ENCODE peak calls at places on chromosomes 1 and 21, in seven cellular contexts. One of them, this sample, is unnamed. For H3K9me3, the result is how much of the 10 kb centered on the place peaks cover.

GRCh38 chr1:235552146-235552716 is 48.0 kb upstream of the B3GALNT2 start:
- DNase-seq in heart left ventricle: peak
- DNase-seq in suprapubic skin: no peak
- DNase-seq in cardiac muscle cell: no peak
- DNase-seq in pancreas: no peak
- DNase-seq in hepatocyte: no peak
- DNase-seq in heart right ventricle: peak
- DNase-seq in this sample: no peak

GRCh38 chr1:24266398-24266941 is 52.7 kb upstream of the GRHL3 start:
- DNase-seq in heart left ventricle: no peak
- DNase-seq in suprapubic skin: no peak
- DNase-seq in cardiac muscle cell: no peak
- DNase-seq in pancreas: no peak
- DNase-seq in hepatocyte: peak
- DNase-seq in heart right ventricle: no peak
- DNase-seq in this sample: no peak

GRCh38 chr21:27571706-27572105 is 604.8 kb upstream of the ADAMTS5 start:
- DNase-seq in heart left ventricle: no peak
- DNase-seq in suprapubic skin: no peak
- DNase-seq in cardiac muscle cell: no peak
- DNase-seq in pancreas: no peak
- DNase-seq in hepatocyte: no peak
- DNase-seq in heart right ventricle: no peak
- DNase-seq in this sample: no peak

GRCh38 chr1:21117159-21117953 is 59.3 kb downstream of the EIF4G3 start:
- DNase-seq in heart left ventricle: no peak
- DNase-seq in suprapubic skin: no peak
- DNase-seq in cardiac muscle cell: no peak
- DNase-seq in pancreas: no peak
- DNase-seq in hepatocyte: no peak
- DNase-seq in heart right ventricle: no peak
- DNase-seq in this sample: no peak

GRCh38 chr1:116290085-116290670 is 82.9 kb upstream of the ATP1A1 start:
- DNase-seq in heart left ventricle: no peak
- DNase-seq in suprapubic skin: no peak
- DNase-seq in cardiac muscle cell: no peak
- DNase-seq in pancreas: no peak
- DNase-seq in hepatocyte: no peak
- DNase-seq in heart right ventricle: no peak
- DNase-seq in this sample: no peak

GRCh38 chr1:232033285-232033684 is 406.7 kb downstream of the DISC1 start:
- DNase-seq in heart left ventricle: no peak
- DNase-seq in suprapubic skin: no peak
- DNase-seq in cardiac muscle cell: no peak
- DNase-seq in pancreas: no peak
- DNase-seq in hepatocyte: no peak
- DNase-seq in heart right ventricle: no peak
- DNase-seq in this sample: no peak

GRCh38 chr1:246066553-246066952 is 440.5 kb downstream of the SMYD3 start:
- DNase-seq in heart left ventricle: no peak
- DNase-seq in suprapubic skin: no peak
- DNase-seq in cardiac muscle cell: no peak
- DNase-seq in pancreas: no peak
- DNase-seq in hepatocyte: no peak
- DNase-seq in heart right ventricle: no peak
- DNase-seq in this sample: no peak

GRCh38 chr1:115530407-115530806 is 111.4 kb upstream of the VANGL1 start:
- DNase-seq in heart left ventricle: no peak
- DNase-seq in suprapubic skin: no peak
- DNase-seq in cardiac muscle cell: no peak
- DNase-seq in pancreas: no peak
- DNase-seq in hepatocyte: no peak
- DNase-seq in heart right ventricle: no peak
- DNase-seq in this sample: no peak

GRCh38 chr1:172990598-172991215 is 60.0 kb downstream of the TNFSF18 start:
- DNase-seq in heart left ventricle: no peak
- DNase-seq in suprapubic skin: no peak
- DNase-seq in cardiac muscle cell: no peak
- DNase-seq in pancreas: no peak
- DNase-seq in hepatocyte: no peak
- DNase-seq in heart right ventricle: no peak
- DNase-seq in this sample: no peak

GRCh38 chr1:77375990-77376389 is 94.2 kb downstream of the AK5 start:
- DNase-seq in heart left ventricle: no peak
- DNase-seq in suprapubic skin: no peak
- DNase-seq in cardiac muscle cell: peak
- DNase-seq in pancreas: no peak
- DNase-seq in hepatocyte: no peak
- DNase-seq in heart right ventricle: no peak
- DNase-seq in this sample: no peak

GRCh38 chr1:201711811-201712210 is 117.1 kb upstream of the IPO9 start:
- DNase-seq in heart left ventricle: no peak
- DNase-seq in suprapubic skin: no peak
- DNase-seq in cardiac muscle cell: no peak
- DNase-seq in pancreas: no peak
- DNase-seq in hepatocyte: no peak
- DNase-seq in heart right ventricle: no peak
- DNase-seq in this sample: no peak

GRCh38 chr1:31981976-31982375 is 31.7 kb upstream of the KHDRBS1 start:
- DNase-seq in heart left ventricle: no peak
- DNase-seq in suprapubic skin: no peak
- DNase-seq in cardiac muscle cell: no peak
- DNase-seq in pancreas: no peak
- DNase-seq in hepatocyte: no peak
- DNase-seq in heart right ventricle: no peak
- DNase-seq in this sample: peak

GRCh38 chr1:64010316-64010715 is 193.1 kb upstream of the UBE2U start:
- DNase-seq in heart left ventricle: no peak
- DNase-seq in suprapubic skin: no peak
- DNase-seq in cardiac muscle cell: no peak
- DNase-seq in pancreas: no peak
- DNase-seq in hepatocyte: no peak
- DNase-seq in heart right ventricle: no peak
- DNase-seq in this sample: no peak

GRCh38 chr1:168379110-168379860 is 98.6 kb downstream of the TBX19 start:
- DNase-seq in heart left ventricle: no peak
- DNase-seq in suprapubic skin: no peak
- DNase-seq in cardiac muscle cell: no peak
- DNase-seq in pancreas: no peak
- DNase-seq in hepatocyte: no peak
- DNase-seq in heart right ventricle: no peak
- DNase-seq in this sample: no peak

GRCh38 chr1:86905875-86906274 is 8.1 kb downstream of the SELENOF start:
- DNase-seq in heart left ventricle: no peak
- DNase-seq in suprapubic skin: no peak
- DNase-seq in cardiac muscle cell: no peak
- DNase-seq in pancreas: no peak
- DNase-seq in hepatocyte: no peak
- DNase-seq in heart right ventricle: no peak
- DNase-seq in this sample: no peak

GRCh38 chr1:200379431-200379755 is 30.4 kb downstream of the ZNF281 start:
- DNase-seq in heart left ventricle: no peak
- DNase-seq in suprapubic skin: no peak
- DNase-seq in cardiac muscle cell: no peak
- DNase-seq in pancreas: no peak
- DNase-seq in hepatocyte: peak
- DNase-seq in heart right ventricle: no peak
- DNase-seq in this sample: no peak

DNA sequence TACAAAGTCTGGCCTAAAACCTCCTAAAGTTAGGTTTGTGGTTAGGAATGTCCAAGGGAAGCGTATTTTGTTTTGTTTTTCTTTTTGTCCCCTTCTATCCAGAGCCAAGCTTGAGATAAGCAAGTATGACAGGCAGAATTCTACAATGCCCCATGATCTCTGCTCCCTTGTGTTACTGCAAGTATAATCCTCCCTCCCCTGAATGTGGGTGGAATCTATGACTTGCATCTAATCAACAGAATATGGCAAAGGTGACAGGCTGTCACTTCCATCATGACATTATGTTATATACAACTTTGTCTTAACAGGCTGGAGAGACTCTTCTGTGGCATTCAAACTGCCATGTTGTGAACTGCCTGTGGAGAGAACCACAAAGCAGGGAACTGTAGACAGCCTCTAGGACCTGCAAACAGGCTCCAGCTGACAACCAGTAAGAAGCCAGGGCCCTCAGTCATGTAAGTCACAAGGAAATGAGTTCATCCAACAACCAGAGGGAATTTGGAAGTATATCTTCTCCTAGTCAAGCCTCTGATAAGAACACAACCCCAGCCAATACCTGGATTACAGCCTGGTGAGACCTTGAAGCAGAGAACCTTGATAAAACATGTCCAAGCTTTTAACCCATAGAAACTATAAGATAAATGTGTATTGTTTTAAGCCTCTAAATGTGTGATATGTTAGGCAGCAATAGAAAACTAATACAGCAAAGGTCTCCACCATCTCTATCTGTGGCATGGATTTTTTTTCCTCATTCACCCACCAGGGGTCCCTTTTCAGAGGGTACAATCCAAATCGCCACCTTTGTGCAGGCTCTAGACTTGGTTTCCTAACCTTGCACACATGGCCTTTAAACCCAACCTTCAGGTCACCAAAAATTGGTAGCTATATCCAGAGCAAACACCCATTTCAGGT is 5.7 kb upstream of the C1orf162 start:
- DNase-seq in heart left ventricle: no peak
- DNase-seq in suprapubic skin: no peak
- DNase-seq in cardiac muscle cell: no peak
- DNase-seq in pancreas: no peak
- DNase-seq in hepatocyte: no peak
- DNase-seq in heart right ventricle: no peak
- DNase-seq in this sample: no peak
- TF ChIP-seq CTCF in heart left ventricle: no peak
- TF ChIP-seq CTCF in suprapubic skin: no peak
- TF ChIP-seq CTCF in cardiac muscle cell: no peak
- TF ChIP-seq CTCF in pancreas: no peak
- TF ChIP-seq CTCF in hepatocyte: no peak
- TF ChIP-seq CTCF in heart right ventricle: no peak
- TF ChIP-seq CTCF in this sample: no peak

DNA sequence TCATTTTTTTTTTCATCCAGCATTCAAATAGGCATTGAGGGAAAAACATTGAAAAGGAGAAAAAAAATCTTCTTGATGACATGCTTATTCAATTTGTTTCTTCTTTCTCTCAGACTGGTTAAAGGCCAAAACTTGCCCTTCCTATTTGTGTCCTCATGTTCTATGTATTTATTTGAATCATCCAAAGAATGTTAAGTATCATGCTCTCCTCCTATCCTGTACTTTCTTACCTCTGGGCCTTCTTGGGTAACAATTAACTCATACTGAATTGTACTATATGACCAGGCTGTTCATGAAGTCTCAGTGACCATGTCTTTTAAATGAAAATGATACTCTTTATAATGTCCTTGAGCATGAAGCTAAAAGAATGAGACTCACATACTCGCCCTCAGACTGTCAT is 36.5 kb upstream of the DENND1B start:
- DNase-seq in heart left ventricle: no peak
- DNase-seq in suprapubic skin: no peak
- DNase-seq in cardiac muscle cell: peak
- DNase-seq in pancreas: no peak
- DNase-seq in hepatocyte: no peak
- DNase-seq in heart right ventricle: no peak
- DNase-seq in this sample: no peak
- H3K9me3 ChIP-seq in heart left ventricle: under half
- H3K9me3 ChIP-seq in suprapubic skin: under half
- H3K9me3 ChIP-seq in cardiac muscle cell: under half
- H3K9me3 ChIP-seq in pancreas: under half
- H3K9me3 ChIP-seq in hepatocyte: under half
- H3K9me3 ChIP-seq in heart right ventricle: under half
- H3K9me3 ChIP-seq in this sample: under half

DNA sequence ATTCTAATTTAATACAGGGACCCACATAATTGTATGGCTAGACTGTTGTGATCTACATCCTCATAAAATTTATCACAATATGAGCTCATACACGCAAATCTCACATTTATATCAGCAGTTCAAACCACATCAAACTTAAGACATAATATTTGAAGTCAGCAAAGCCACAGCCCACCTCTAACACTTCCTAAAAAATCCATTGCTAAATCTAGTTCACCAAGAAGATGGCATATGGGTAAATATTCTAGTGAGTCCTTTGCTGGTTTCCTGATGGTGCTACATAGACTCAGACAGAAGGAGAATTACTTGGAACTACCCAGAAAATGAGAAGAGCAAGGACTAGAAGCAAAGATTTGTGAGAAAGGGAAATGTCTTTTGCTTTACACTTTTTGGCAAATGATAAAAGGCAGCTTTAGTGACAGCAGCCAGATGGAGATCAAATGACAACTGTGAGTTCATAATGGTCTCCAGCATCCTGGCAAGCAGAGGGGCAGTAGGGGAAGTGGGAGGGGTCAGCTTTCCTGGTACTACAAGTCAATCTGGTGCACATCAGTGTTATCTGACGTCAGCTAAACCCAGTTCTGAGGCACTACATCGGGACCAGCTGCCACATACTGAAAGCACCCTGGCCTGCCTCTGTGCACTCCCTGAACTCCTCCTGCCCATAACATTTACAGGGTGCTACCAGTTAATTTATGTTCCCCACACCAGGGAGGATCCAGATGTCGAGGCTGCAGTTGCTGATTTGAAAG is 10.6 kb upstream of the GADD45A start:
- DNase-seq in heart left ventricle: peak
- DNase-seq in suprapubic skin: peak
- DNase-seq in cardiac muscle cell: no peak
- DNase-seq in pancreas: no peak
- DNase-seq in hepatocyte: peak
- DNase-seq in heart right ventricle: peak
- DNase-seq in this sample: peak
- H3K27ac ChIP-seq in heart left ventricle: peak
- H3K27ac ChIP-seq in suprapubic skin: peak
- H3K27ac ChIP-seq in cardiac muscle cell: no peak
- H3K27ac ChIP-seq in pancreas: no peak
- H3K27ac ChIP-seq in hepatocyte: peak
- H3K27ac ChIP-seq in heart right ventricle: peak
- H3K27ac ChIP-seq in this sample: no peak

DNA sequence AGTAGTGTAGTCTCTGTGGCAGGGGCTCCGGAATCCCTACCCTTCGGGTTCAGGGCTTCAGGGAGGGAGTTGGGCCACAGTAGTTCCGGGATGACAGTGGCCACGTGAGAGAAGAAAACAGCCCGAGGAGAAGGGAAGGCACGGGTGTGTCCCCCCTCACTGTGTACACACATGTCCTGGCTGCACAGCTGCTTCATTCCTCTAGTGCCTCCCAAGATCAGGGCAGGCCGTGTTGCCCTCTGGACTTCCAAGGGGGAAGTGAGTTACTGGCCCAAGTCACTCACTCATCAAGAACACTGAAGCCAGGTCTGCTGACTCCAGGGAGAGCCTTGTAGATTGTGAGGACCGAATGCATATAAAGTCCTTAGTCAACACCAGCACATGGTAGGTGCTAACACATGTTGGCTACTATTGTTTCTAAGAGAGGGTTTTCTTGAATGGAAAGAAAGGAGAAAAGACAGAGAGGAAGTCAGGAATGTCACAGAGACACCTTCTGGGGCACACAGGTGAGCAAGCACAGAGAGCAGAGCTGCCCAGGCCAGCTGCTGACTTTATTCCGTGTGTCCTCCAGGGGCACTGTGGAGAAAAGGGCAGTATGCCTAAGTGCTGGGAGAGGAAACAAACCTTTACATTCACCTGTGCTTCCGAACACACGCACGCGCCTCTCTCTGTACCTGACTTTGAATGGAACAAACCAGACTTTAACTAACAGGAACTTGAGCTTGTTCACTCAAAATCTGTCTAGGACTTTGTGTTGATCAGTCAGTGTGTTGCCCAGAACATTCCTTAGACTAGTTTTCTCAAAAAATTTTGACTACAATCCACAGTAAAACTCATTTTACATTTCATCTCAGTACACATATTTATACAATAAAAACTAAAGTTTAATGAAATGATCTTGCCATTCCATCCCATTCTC is 40.0 kb downstream of the LHX4 start:
- DNase-seq in heart left ventricle: peak
- DNase-seq in suprapubic skin: no peak
- DNase-seq in cardiac muscle cell: peak
- DNase-seq in pancreas: peak
- DNase-seq in hepatocyte: peak
- DNase-seq in heart right ventricle: no peak
- DNase-seq in this sample: no peak
- TF ChIP-seq CTCF in heart left ventricle: peak
- TF ChIP-seq CTCF in suprapubic skin: no peak
- TF ChIP-seq CTCF in cardiac muscle cell: peak
- TF ChIP-seq CTCF in pancreas: no peak
- TF ChIP-seq CTCF in hepatocyte: peak
- TF ChIP-seq CTCF in heart right ventricle: peak
- TF ChIP-seq CTCF in this sample: no peak